ENCODE peak calls at places on chromosomes 16 and 17, in ten cellular contexts. R is kidney tubule cell; Z is activated T-helper 1 cell treated with anti-CD3 and anti-CD28 coated beads, Interleukin-2, amount 50 U/mL, for 16 hours; V is dorsolateral prefrontal cortex; S is NCI-H2081; Y is DMS 273 treated with DMSO at 0.1 percent for 48 hours; W is posterior cingulate gyrus; N is sigmoid colon; D is HL-60; I is H9. K is an unnamed sample.
A peak's percentile ranks its signal among the peaks of the same experiment; 100 is the strongest.

GRCh38 chr17:50331085-50331791 is 14.7 kb upstream of the XYLT2 start:
- DNase-seq in Y (no peak), R (peak; percentile 83), V (no peak), N (no peak), I (no peak), W (no peak), Z (no peak), D (no peak), S (no peak), K (no peak)

GRCh38 chr17:42673885-42674754 is 2.7 kb downstream of the PLEKHH3 start:
- DNase-seq in D (no peak), Y (no peak), V (no peak), S (no peak), N (peak; percentile 89), Z (no peak), I (peak; percentile 89), W (no peak), R (no peak), K (no peak)

GRCh38 chr17:5110816-5111215 is 862 bp downstream of the ZNF232 start:
- DNase-seq in W (no peak), D (peak; percentile 3), N (no peak), V (no peak), S (no peak), I (no peak), R (no peak), Y (no peak), Z (no peak), K (peak; percentile 3)

GRCh38 chr16:89041571-89042481 is 51.8 kb upstream of the ACSF3 start:
- DNase-seq in R (no peak), Z (no peak), D (no peak), I (no peak), S (no peak), N (no peak), V (no peak), W (no peak), Y (no peak), K (no peak)

GRCh38 chr16:67959520-67959919 is 8.9 kb downstream of the SLC12A4 start:
- DNase-seq in V (no peak), S (no peak), D (no peak), Y (no peak), I (no peak), R (no peak), W (no peak), Z (no peak), N (peak; percentile 86), K (no peak)

GRCh38 chr17:7011942-7012254 is 526 bp upstream of the RNASEK start:
- DNase-seq in D (no peak), W (no peak), I (no peak), S (no peak), N (no peak), Z (no peak), V (no peak), R (no peak), Y (no peak), K (no peak)

GRCh38 chr16:30927789-30928378 is 4.5 kb downstream of the FBXL19 start:
- DNase-seq in V (peak; percentile 79), N (no peak), R (peak; percentile 49), W (peak; percentile 78), I (peak; percentile 96), S (peak; percentile 94), Z (no peak), D (peak; percentile 46), Y (peak; percentile 36), K (no peak)

GRCh38 chr17:40095944-40096791 is 4.2 kb downstream of the NR1D1 start:
- DNase-seq in N (peak; percentile 90), W (no peak), Y (no peak), S (no peak), I (no peak), R (peak; percentile 35), V (no peak), Z (peak; percentile 72), D (peak; percentile 64), K (no peak)

GRCh38 chr16:59249049-59249448 is 514.9 kb upstream of the GOT2 start:
- DNase-seq in I (peak; percentile 65), N (no peak), Z (no peak), V (no peak), W (no peak), R (no peak), Y (no peak), D (no peak), S (no peak), K (no peak)

GRCh38 chr16:58426095-58426494 is 33.8 kb downstream of the GINS3 start:
- DNase-seq in Z (no peak), D (peak; percentile 92), N (no peak), I (no peak), W (peak; percentile 14), Y (no peak), S (no peak), V (peak; percentile 41), R (no peak), K (peak; percentile 93)

GRCh38 chr16:54843424-54843750 is 87.3 kb upstream of the IRX5 start:
- DNase-seq in D (no peak), V (no peak), S (no peak), Z (no peak), I (no peak), Y (no peak), R (no peak), N (no peak), W (no peak), K (no peak)

GRCh38 chr17:43784628-43785101 is 4.4 kb downstream of the CFAP97D1 start:
- DNase-seq in Y (no peak), S (no peak), R (peak; percentile 50), I (no peak), W (no peak), D (no peak), N (no peak), V (no peak), Z (no peak), K (no peak)

GRCh38 chr17:1058423-1059130 is 61.6 kb downstream of the TIMM22 start:
- DNase-seq in S (peak; percentile 57), Z (no peak), Y (no peak), I (peak; percentile 85), W (peak; percentile 59), D (peak; percentile 41), R (peak; percentile 72), V (no peak), N (no peak), K (no peak)

GRCh38 chr17:39365872-39366271 is 35.6 kb downstream of the FBXL20 start:
- DNase-seq in W (no peak), N (no peak), I (no peak), S (no peak), R (no peak), D (no peak), Y (no peak), V (no peak), Z (no peak), K (no peak)

GRCh38 chr16:27174798-27175197 is 28.5 kb upstream of the KDM8 start:
- DNase-seq in N (no peak), Y (no peak), S (no peak), V (no peak), I (no peak), D (no peak), W (no peak), R (peak; percentile 67), Z (no peak), K (no peak)

GRCh38 chr16:47774661-47775060 is 313.5 kb downstream of the PHKB start:
- DNase-seq in Z (no peak), S (no peak), D (no peak), Y (no peak), R (no peak), V (no peak), N (no peak), I (peak; percentile 69), W (no peak), K (no peak)

GRCh38 chr17:80374039-80374731 is 40.8 kb upstream of the ENDOV start:
- DNase-seq in I (no peak), S (no peak), W (no peak), Y (no peak), Z (no peak), V (no peak), N (peak; percentile 30), R (no peak), D (no peak), K (no peak)

GRCh38 chr16:86899757-86900156 is 321.4 kb downstream of the FOXL1 start:
- DNase-seq in Z (no peak), D (no peak), V (no peak), N (no peak), R (no peak), S (no peak), I (no peak), W (no peak), Y (no peak), K (no peak)

GRCh38 chr17:76544123-76544915 is 4.5 kb downstream of the PRCD start:
- DNase-seq in V (peak; percentile 68), Z (no peak), N (no peak), W (peak; percentile 73), S (no peak), I (peak; percentile 42), R (no peak), Y (no peak), D (no peak), K (no peak)

GRCh38 chr16:68422396-68422964 is 25.8 kb downstream of the SMPD3 start:
- DNase-seq in W (no peak), N (no peak), I (no peak), Z (no peak), V (no peak), Y (no peak), D (no peak), R (no peak), S (no peak), K (no peak)

GRCh38 chr17:31015639-31016038 is 44.8 kb downstream of the RNF135 start:
- DNase-seq in Y (no peak), V (no peak), R (no peak), I (no peak), Z (no peak), D (no peak), W (no peak), S (no peak), N (no peak), K (no peak)

GRCh38 chr16:84810518-84811273 is 9.1 kb upstream of the CRISPLD2 start:
- DNase-seq in Y (no peak), I (no peak), D (peak; percentile 87), N (peak; percentile 84), Z (no peak), W (no peak), R (no peak), S (no peak), V (no peak), K (peak; percentile 76)

GRCh38 chr16:2365895-2366294 is 25.4 kb upstream of the ABCA3 start:
- DNase-seq in D (no peak), S (no peak), Y (no peak), V (no peak), N (no peak), Z (no peak), W (no peak), I (no peak), R (peak; percentile 55), K (no peak)

GRCh38 chr17:9217151-9218067 is 196.1 kb downstream of the NTN1 start:
- DNase-seq in V (no peak), N (peak; percentile 60), D (no peak), I (no peak), R (peak; percentile 58), Z (no peak), S (no peak), W (no peak), Y (no peak), K (no peak)

GRCh38 chr17:64146418-64147109 is 16.6 kb upstream of the ERN1 start:
- DNase-seq in N (peak; percentile 85), D (peak; percentile 54), I (peak; percentile 63), R (peak; percentile 55), S (peak; percentile 67), V (peak; percentile 68), Z (peak; percentile 30), W (peak; percentile 59), Y (no peak), K (no peak)

K was measured in GF-D8.